ENCODE peak calls at places on chromosomes 13 and 19, in seven cellular contexts. A is activated T-cell treated with anti-CD3 and anti-CD28 coated beads for 24 hours; Z is chondrocyte; Y is left lung; F is T-helper 2 cell treated with Interferon-gamma antibody and Interleukin-4, amounts not matched to agents 5 μg/mL and 100 μg/mL, for 36 hours; I is activated naive CD8-positive, alpha-beta T cell treated with anti-CD3 and anti-CD28 coated beads for 36 hours; O is GF-D8. R is an unnamed sample.
A peak's percentile ranks its signal among the peaks of the same experiment; 100 is the strongest.

GRCh38 chr19:46739290-46739771 is 6.5 kb upstream of the FKRP start:
- DNase-seq in A (no peak), O (no peak), F (no peak), Z (no peak), I (no peak), Y (peak; percentile 64), R (no peak)

GRCh38 chr13:66950666-66951065 is 279.5 kb downstream of the PCDH9 start:
- DNase-seq in O (no peak), A (no peak), I (no peak), F (no peak), Y (no peak), Z (no peak), R (peak; percentile 82)

GRCh38 chr13:53782400-53783030 is 753.9 kb downstream of the OLFM4 start:
- DNase-seq in Z (no peak), I (no peak), O (peak; percentile 32), A (no peak), F (no peak), Y (no peak), R (peak; percentile 76)

GRCh38 chr13:95226932-95227718 is 74.1 kb downstream of the ABCC4 start:
- DNase-seq in Y (no peak), F (no peak), I (no peak), Z (no peak), O (peak; percentile 60), A (no peak), R (no peak)

GRCh38 chr13:48637601-48638000 is 16.1 kb upstream of the CYSLTR2 start:
- DNase-seq in A (no peak), Z (no peak), Y (no peak), O (no peak), F (no peak), I (no peak), R (no peak)

GRCh38 chr13:78593652-78594494 is 9.5 kb downstream of the POU4F1 start:
- DNase-seq in I (no peak), O (no peak), F (no peak), Y (peak; percentile 58), Z (no peak), A (no peak), R (no peak)

GRCh38 chr13:31846984-31847752 is 107.8 kb downstream of the RXFP2 start:
- DNase-seq in I (no peak), Z (no peak), Y (no peak), A (no peak), F (no peak), O (no peak), R (no peak)

GRCh38 chr19:55441319-55441691 is 1.8 kb downstream of the SHISA7 start:
- DNase-seq in F (no peak), O (no peak), A (no peak), Y (no peak), I (no peak), Z (no peak), R (no peak)

GRCh38 chr19:45999653-46000121 is 4.4 kb downstream of the CCDC61 start:
- DNase-seq in A (no peak), Z (no peak), I (no peak), F (no peak), Y (peak; percentile 79), O (no peak), R (no peak)

GRCh38 chr19:2101417-2102335 is 5.0 kb downstream of the IZUMO4 start:
- DNase-seq in I (no peak), F (no peak), O (no peak), Z (no peak), Y (no peak), A (no peak), R (no peak)

GRCh38 chr19:53076984-53077383 is 26.2 kb downstream of the ZNF160 start:
- DNase-seq in Y (no peak), F (no peak), Z (no peak), I (peak; percentile 19), A (no peak), O (no peak), R (no peak)

GRCh38 chr19:2415973-2416319 is 11.4 kb downstream of the TIMM13 start:
- DNase-seq in Y (no peak), Z (no peak), I (no peak), O (no peak), F (no peak), A (no peak), R (no peak)

GRCh38 chr13:97659602-97660001 is 225.6 kb downstream of the RAP2A start:
- DNase-seq in Z (no peak), O (no peak), A (no peak), Y (no peak), I (no peak), F (no peak), R (no peak)

GRCh38 chr13:75635621-75636338 is at the start of gene LMO7:
- DNase-seq in Z (peak; percentile 92), Y (peak; percentile 85), O (no peak), I (peak; percentile 39), A (peak; percentile 16), F (peak; percentile 40), R (no peak)

GRCh38 chr19:24159707-24160106 is 72.7 kb downstream of the ZNF254 start:
- DNase-seq in O (no peak), A (no peak), I (no peak), F (no peak), Z (no peak), Y (no peak), R (no peak)

GRCh38 chr19:34364830-34365462 is at the start of gene GPI:
- DNase-seq in Z (no peak), F (peak; percentile 77), A (peak; percentile 63), O (no peak), Y (peak; percentile 94), I (peak; percentile 82), R (peak; percentile 32)

GRCh38 chr13:45522571-45522970 is 57.8 kb downstream of the COG3 start:
- DNase-seq in Y (no peak), I (no peak), F (no peak), O (no peak), A (no peak), Z (no peak), R (no peak)

GRCh38 chr19:46736544-46737274 is 9.1 kb upstream of the FKRP start:
- DNase-seq in O (no peak), F (no peak), I (no peak), A (no peak), Y (peak; percentile 68), Z (peak; percentile 76), R (no peak)

GRCh38 chr13:101384929-101385328 is 31.4 kb downstream of the NALCN start:
- DNase-seq in Y (no peak), O (no peak), F (no peak), Z (no peak), I (no peak), A (no peak), R (no peak)

GRCh38 chr13:35791191-35791902 is 314.9 kb upstream of the MAB21L1 start:
- DNase-seq in O (no peak), F (no peak), I (no peak), Z (no peak), A (no peak), Y (no peak), R (no peak)

GRCh38 chr19:1469936-1470863 is 8.8 kb downstream of the C19orf25 start:
- DNase-seq in Y (peak; percentile 84), A (peak; percentile 68), O (no peak), Z (no peak), F (peak; percentile 56), I (peak; percentile 71), R (peak; percentile 29)

GRCh38 chr19:41698746-41699230 is 9.6 kb upstream of the CEACAM5 start:
- DNase-seq in O (peak; percentile 70), I (no peak), Z (no peak), A (no peak), F (no peak), Y (no peak), R (no peak)

GRCh38 chr19:32646556-32646955 is 28.4 kb downstream of the ANKRD27 start:
- DNase-seq in A (no peak), Y (no peak), F (no peak), I (peak; percentile 39), O (no peak), Z (no peak), R (no peak)

GRCh38 chr19:3403489-3404323 is 37.3 kb downstream of the NFIC start:
- DNase-seq in O (no peak), F (no peak), Y (peak; percentile 88), A (no peak), I (no peak), Z (no peak), R (no peak)

GRCh38 chr13:97222934-97223710 is 989 bp downstream of the MBNL2 start:
- DNase-seq in Z (no peak), A (no peak), I (no peak), Y (no peak), F (no peak), O (no peak), R (no peak)

GRCh38 chr13:75505327-75505726 is 23.4 kb upstream of the TBC1D4 start:
- DNase-seq in I (no peak), O (peak; percentile 99), A (no peak), Y (no peak), F (no peak), Z (no peak), R (no peak)

GRCh38 chr19:58453743-58454142 is 2.3 kb downstream of the ZNF324B start:
- DNase-seq in F (no peak), Y (no peak), A (no peak), O (no peak), I (no peak), Z (no peak), R (no peak)

GRCh38 chr19:43748205-43748594 is 6.6 kb downstream of the SMG9 start:
- DNase-seq in F (no peak), Y (no peak), I (no peak), Z (no peak), O (no peak), A (no peak), R (no peak)

GRCh38 chr13:40438999-40439797 is 227.2 kb downstream of the FOXO1 start:
- DNase-seq in Y (no peak), Z (no peak), A (peak; percentile 25), F (peak; percentile 48), I (peak; percentile 36), O (no peak), R (no peak)

GRCh38 chr13:39803156-39803555 is 147.7 kb downstream of the COG6 start:
- DNase-seq in O (no peak), F (no peak), Z (no peak), A (no peak), Y (no peak), I (no peak), R (no peak)

GRCh38 chr19:36140289-36141038 is 598 bp downstream of the CAPNS1 start:
- DNase-seq in F (peak; percentile 33), O (peak; percentile 8), Z (no peak), I (peak; percentile 46), Y (peak; percentile 69), A (peak; percentile 20), R (peak; percentile 54)

GRCh38 chr19:29771708-29772415 is 39.9 kb upstream of the CCNE1 start:
- DNase-seq in I (peak; percentile 40), Z (no peak), O (no peak), A (peak; percentile 4), F (no peak), Y (peak; percentile 50), R (no peak)

GRCh38 chr19:52734340-52734892 is 428 bp downstream of the ZNF611 start:
- DNase-seq in F (no peak), O (no peak), Y (peak; percentile 83), I (peak; percentile 19), Z (no peak), A (no peak), R (no peak)

GRCh38 chr13:46389985-46390384 is 2.9 kb upstream of the RUBCNL start:
- DNase-seq in Z (no peak), A (no peak), Y (no peak), I (no peak), F (no peak), O (peak; percentile 84), R (no peak)

GRCh38 chr19:3591876-3592613 is 6.8 kb downstream of the GIPC3 start:
- DNase-seq in Z (no peak), A (no peak), Y (no peak), F (no peak), O (no peak), I (no peak), R (no peak)

GRCh38 chr13:23645851-23646250 is 75.6 kb downstream of the TNFRSF19 start:
- DNase-seq in Z (no peak), A (no peak), F (no peak), I (no peak), O (no peak), Y (no peak), R (no peak)

GRCh38 chr19:34480971-34481821 is at the start of gene WTIP:
- DNase-seq in I (no peak), A (no peak), Y (peak; percentile 85), F (no peak), O (no peak), Z (peak; percentile 95), R (no peak)

R was measured in NCI-H1694.